ENCODE peak calls at places on chromosomes 3 and 15, in six cellular contexts. B is iPS DF 19.7, O is omental fat pad, S is endothelial cell, P is fibroblast of lung, G is activated T-cell treated with anti-CD3 and anti-CD28 coated beads for 48 hours. H is an unnamed sample.

GRCh38 chr15:63436872-63437375 is 55.3 kb upstream of the CA12 start:
- DNase-seq in B (no peak), G (peak; percentile 49), P (peak; percentile 76), S (no peak), O (peak; percentile 62), H (peak; percentile 83)

GRCh38 chr3:160196511-160197104 is 28.6 kb upstream of the C3orf80 start:
- DNase-seq in G (no peak), O (no peak), S (no peak), B (no peak), P (no peak), H (no peak)

GRCh38 chr3:169264711-169265110 is 398.8 kb downstream of the MECOM start:
- DNase-seq in B (no peak), O (no peak), P (peak; percentile 56), S (no peak), G (no peak), H (no peak)

GRCh38 chr3:171908731-171909130 is 65.6 kb downstream of the TMEM212 start:
- DNase-seq in S (no peak), G (no peak), B (no peak), O (no peak), P (peak; percentile 9), H (no peak)

GRCh38 chr3:151761581-151761980 is 27.9 kb downstream of the AADACL2 start:
- DNase-seq in B (no peak), S (no peak), G (no peak), O (no peak), P (no peak), H (no peak)

GRCh38 chr15:96428742-96429141 is 98.2 kb downstream of the NR2F2 start:
- DNase-seq in S (no peak), G (no peak), B (no peak), P (peak; percentile 97), O (no peak), H (no peak)

GRCh38 chr15:98420837-98421236 is 227.5 kb upstream of the IGF1R start:
- DNase-seq in G (no peak), P (no peak), B (no peak), O (no peak), S (no peak), H (no peak)

GRCh38 chr3:88785841-88786240 is 321.6 kb upstream of the EPHA3 start:
- DNase-seq in O (no peak), P (no peak), G (no peak), B (no peak), S (no peak), H (no peak)

GRCh38 chr15:52683585-52683984 is 4.4 kb upstream of the ATOSA start:
- DNase-seq in B (no peak), S (no peak), O (no peak), P (no peak), G (no peak), H (no peak)

GRCh38 chr15:95059346-95059905 is 828.1 kb downstream of the MCTP2 start:
- DNase-seq in P (no peak), S (no peak), G (no peak), B (no peak), O (no peak), H (no peak)

GRCh38 chr15:89088605-89089315 is 504 bp downstream of the ABHD2 start:
- DNase-seq in G (no peak), P (peak; percentile 48), B (no peak), S (peak; percentile 13), O (no peak), H (no peak)

GRCh38 chr15:48717458-48717857 is 71.9 kb upstream of the FBN1 start:
- DNase-seq in O (no peak), G (no peak), B (no peak), P (peak; percentile 43), S (no peak), H (no peak)

GRCh38 chr15:60838206-60838605 is 359.3 kb upstream of the ICE2 start:
- DNase-seq in S (no peak), P (no peak), G (no peak), B (no peak), O (no peak), H (no peak)